ENCODE peak calls at places on chromosomes 11 and 22, in nine cellular contexts. O is IMR-90, X is OCI-M1, C is ELR, A is left ventricle myocardium inferior, J is C1 segment of cervical spinal cord, R is substantia nigra, Z is GM23248, M is Right ventricle myocardium superior. D is an unnamed sample.

GRCh38 chr22:17921871-17922821 is 102.2 kb downstream of the MICAL3 start:
- DNase-seq in O (no peak), M (peak; percentile 55), A (peak; percentile 54), Z (no peak), C (no peak), X (no peak), R (no peak), J (no peak), D (no peak)

GRCh38 chr11:1121343-1122331 is 36.1 kb upstream of the MUC5AC start:
- DNase-seq in A (no peak), X (no peak), R (no peak), J (no peak), Z (peak; percentile 36), C (peak; percentile 32), M (peak; percentile 31), O (peak; percentile 17), D (no peak)

GRCh38 chr11:279966-280761 is 2.0 kb downstream of the NLRP6 start:
- DNase-seq in O (peak; percentile 30), M (peak; percentile 62), A (no peak), J (no peak), R (no peak), C (no peak), Z (peak; percentile 64), X (no peak), D (peak; percentile 63)

GRCh38 chr11:61513143-61513740 is 4.7 kb downstream of the LRRC10B start:
- DNase-seq in J (no peak), O (no peak), Z (no peak), M (no peak), A (no peak), X (no peak), R (no peak), C (no peak), D (no peak)

GRCh38 chr22:32494971-32495370 is 20.4 kb downstream of the FBXO7 start:
- DNase-seq in M (no peak), A (no peak), R (no peak), C (no peak), O (no peak), J (no peak), Z (no peak), X (no peak), D (no peak)

GRCh38 chr11:70381872-70382842 is 16.2 kb upstream of the CTTN start:
- DNase-seq in X (no peak), M (no peak), J (no peak), Z (peak; percentile 86), R (no peak), O (peak; percentile 95), A (no peak), C (peak; percentile 15), D (no peak)

GRCh38 chr11:47800759-47801158 is 33.6 kb upstream of the FNBP4 start:
- DNase-seq in A (no peak), C (no peak), O (no peak), Z (no peak), X (no peak), R (no peak), M (no peak), J (no peak), D (no peak)

GRCh38 chr22:36562261-36562835 is 33.4 kb upstream of the EIF3D start:
- DNase-seq in Z (peak; percentile 81), O (peak; percentile 43), R (no peak), J (no peak), X (no peak), M (no peak), C (peak; percentile 81), A (no peak), D (no peak)

GRCh38 chr11:70087446-70088167 is 9.5 kb downstream of the ANO1 start:
- DNase-seq in C (no peak), Z (no peak), A (no peak), R (no peak), M (no peak), O (no peak), J (no peak), X (no peak), D (no peak)

GRCh38 chr11:31340903-31341572 is 28.5 kb downstream of the DCDC1 start:
- DNase-seq in J (no peak), Z (peak; percentile 59), O (peak; percentile 41), C (peak; percentile 44), X (peak; percentile 51), M (no peak), A (no peak), R (no peak), D (no peak)

GRCh38 chr11:20647976-20648565 is 21.3 kb upstream of the NELL1 start:
- DNase-seq in Z (peak; percentile 52), M (no peak), R (no peak), O (peak; percentile 33), J (peak; percentile 9), A (no peak), X (peak; percentile 71), C (peak; percentile 50), D (peak; percentile 84)

GRCh38 chr11:12259956-12260355 is 117.4 kb upstream of the PARVA start:
- DNase-seq in C (no peak), R (no peak), X (no peak), O (no peak), M (no peak), Z (no peak), A (no peak), J (no peak), D (no peak)

GRCh38 chr22:19962909-19963806 is 21.5 kb upstream of the TXNRD2 start:
- DNase-seq in R (no peak), X (no peak), O (peak; percentile 58), A (no peak), J (no peak), C (peak; percentile 94), Z (peak; percentile 94), M (peak; percentile 37), D (no peak)

GRCh38 chr11:56932572-56933235 is 56.0 kb upstream of the OR5AK2 start:
- DNase-seq in R (no peak), X (peak; percentile 9), A (no peak), O (peak; percentile 28), M (no peak), J (no peak), C (peak; percentile 77), Z (peak; percentile 89), D (no peak)

GRCh38 chr11:95231881-95232605 is 1.0 kb upstream of the SESN3 start:
- DNase-seq in X (peak; percentile 49), R (peak; percentile 15), Z (peak; percentile 82), O (no peak), J (peak; percentile 71), C (no peak), M (peak; percentile 85), A (peak; percentile 66), D (peak; percentile 90)

GRCh38 chr11:32391965-32392553 is 43.3 kb downstream of the WT1 start:
- DNase-seq in C (peak; percentile 78), J (no peak), O (peak; percentile 70), X (no peak), Z (peak; percentile 44), M (no peak), R (no peak), A (no peak), D (no peak)

D was measured in retina.